ENCODE peak calls at places on chromosome 14, in nine cellular contexts. N is tibial artery; Z is neural progenitor cell; O is stomach; Y is effector memory CD4-positive, alpha-beta T cell; E is spleen; V is heart right ventricle; H is transverse colon; R is brain microvascular endothelial cell. T is an unnamed sample.

GRCh38 chr14:35197015-35197414 is 74.7 kb downstream of the PRORP start:
- DNase-seq in V (no peak), Y (no peak), E (no peak), R (peak; percentile 71), O (no peak), N (no peak), Z (no peak), H (no peak), T (no peak)

GRCh38 chr14:96239759-96240158 is 16.3 kb upstream of the BDKRB1 start:
- DNase-seq in R (no peak), H (peak; percentile 73), N (no peak), V (no peak), Z (no peak), E (no peak), Y (no peak), O (no peak), T (no peak)

GRCh38 chr14:49497725-49498348 is 88.3 kb downstream of the RPS29 start:
- DNase-seq in Y (peak; percentile 1), Z (peak; percentile 81), R (peak; percentile 65), O (no peak), N (no peak), V (peak; percentile 7), H (no peak), E (no peak), T (peak; percentile 46)

GRCh38 chr14:73696466-73697390 is 17.5 kb downstream of the PNMA1 start:
- DNase-seq in V (no peak), Y (no peak), R (peak; percentile 46), N (no peak), E (no peak), H (no peak), Z (no peak), O (no peak), T (no peak)

GRCh38 chr14:104150201-104151027 is 12.0 kb downstream of the KIF26A start:
- DNase-seq in V (peak; percentile 51), Y (no peak), R (peak; percentile 48), N (no peak), Z (peak; percentile 89), E (no peak), H (no peak), O (no peak), T (no peak)

GRCh38 chr14:81400202-81400678 is at the start of gene STON2:
- DNase-seq in N (peak; percentile 38), E (no peak), H (peak; percentile 69), V (peak; percentile 19), R (peak; percentile 9), O (no peak), Y (no peak), Z (no peak), T (no peak)

GRCh38 chr14:25003537-25003936 is 46.4 kb downstream of the STXBP6 start:
- DNase-seq in V (peak; percentile 23), R (peak; percentile 4), H (no peak), E (no peak), N (no peak), Z (no peak), O (no peak), Y (no peak), T (no peak)

GRCh38 chr14:90091393-90091792 is 29.6 kb downstream of the KCNK13 start:
- DNase-seq in V (no peak), N (no peak), Z (no peak), H (no peak), E (no peak), O (no peak), R (peak; percentile 62), Y (no peak), T (no peak)

GRCh38 chr14:96592591-96593388 is 90.6 kb downstream of the PAPOLA start:
- DNase-seq in V (no peak), R (no peak), Y (peak; percentile 59), Z (no peak), O (peak; percentile 50), H (peak; percentile 50), E (peak; percentile 84), N (no peak), T (peak; percentile 95)

DNA sequence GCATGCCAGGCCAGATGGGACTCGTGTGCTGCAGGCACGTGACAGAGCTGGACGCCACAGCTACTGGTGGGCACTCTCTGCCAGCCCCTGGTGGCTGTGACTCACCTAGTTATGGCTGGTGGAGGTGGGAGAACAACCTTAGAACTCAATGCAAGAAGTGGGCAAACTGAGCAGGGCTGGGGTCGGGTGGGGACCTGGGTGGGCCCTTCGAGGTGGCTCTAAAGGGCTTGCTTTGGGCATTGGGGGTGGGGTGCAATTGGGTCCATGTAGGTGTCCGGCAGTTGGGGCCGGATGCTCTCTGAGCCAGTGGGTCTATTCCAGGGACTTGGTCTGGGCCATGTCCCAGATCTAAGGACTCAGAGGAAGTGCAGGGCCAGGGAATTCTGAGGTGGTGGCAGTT is 5.1 kb upstream of the SERPINA12 start:
- DNase-seq in Y (no peak), R (no peak), Z (no peak), H (no peak), E (no peak), O (no peak), V (no peak), N (no peak), T (no peak)
- H3K4me3 ChIP-seq in Y (no peak overlapping the region), R (no peak overlapping the region), Z (no peak overlapping the region), H (no peak overlapping the region), E (no peak overlapping the region), O (no peak overlapping the region), V (no peak overlapping the region), N (no peak overlapping the region), T (no peak overlapping the region)

DNA sequence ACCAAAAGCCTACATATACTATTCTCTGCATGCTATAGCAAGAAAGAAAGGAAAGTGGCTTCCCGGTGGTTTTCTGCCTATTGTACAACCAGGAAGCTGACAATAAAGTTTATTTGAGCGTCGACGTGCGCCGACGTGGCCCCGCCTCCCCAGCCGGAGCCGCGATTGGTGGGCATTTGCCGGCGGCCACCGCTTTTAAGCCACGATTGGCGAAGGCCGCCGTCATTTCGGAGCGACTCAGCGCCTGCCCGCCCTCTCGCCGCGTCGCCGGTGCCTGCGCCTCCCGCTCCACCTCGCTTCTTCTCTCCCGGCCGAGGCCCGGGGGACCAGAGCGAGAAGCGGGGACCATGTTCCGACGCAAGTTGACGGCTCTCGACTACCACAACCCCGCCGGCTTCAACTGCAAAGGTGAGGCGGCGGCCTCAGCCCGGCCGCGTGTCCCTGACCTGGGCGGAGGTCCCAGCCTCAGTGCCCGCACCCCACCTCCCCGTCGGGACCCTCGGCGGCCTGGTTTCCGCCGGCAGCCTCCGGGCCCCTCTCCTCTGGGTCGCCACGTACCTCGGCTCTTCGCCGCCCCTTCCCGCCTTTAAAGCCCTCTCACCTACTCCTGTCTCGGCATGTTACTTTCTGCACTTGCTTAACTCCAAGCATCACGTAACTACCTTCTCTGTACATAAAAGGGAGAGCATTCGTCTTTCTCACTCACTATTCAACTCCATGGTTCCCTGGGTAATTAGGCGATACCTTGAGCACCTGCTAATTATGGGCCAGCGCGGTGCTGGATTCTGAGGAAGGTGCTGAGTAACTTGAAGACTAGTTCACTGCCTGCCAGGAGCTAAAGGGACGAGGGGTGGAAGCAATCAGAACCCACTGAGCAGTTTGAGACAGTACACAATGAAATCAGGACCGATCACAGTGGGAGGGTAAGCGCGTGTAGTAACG is at the start of gene RTRAF:
- DNase-seq in E (peak; percentile 99), Y (peak; percentile 86), V (peak; percentile 95), Z (peak; percentile 94), N (peak; percentile 87), H (peak; percentile 96), R (peak; percentile 87), O (peak; percentile 95), T (peak; percentile 92)
- H3K36me3 ChIP-seq in E (peaks cover 25% of the 10 kb centered on the region), Y (peaks cover 26% of the 10 kb centered on the region), V (no peaks in the 10 kb centered on the region), Z (peaks cover 25% of the 10 kb centered on the region), N (peaks cover 31% of the 10 kb centered on the region), H (peaks cover 22% of the 10 kb centered on the region), R (peaks cover 25% of the 10 kb centered on the region), O (peaks cover 27% of the 10 kb centered on the region), T (peaks cover 12% of the 10 kb centered on the region)

GRCh38 chr14:56154321-56154720 is 36.1 kb downstream of the PELI2 start:
- DNase-seq in O (no peak), E (no peak), H (no peak), Y (no peak), R (no peak), V (no peak), N (no peak), Z (no peak), T (no peak)
- H3K27me3 ChIP-seq in O (no peaks in the 10 kb centered on the region), E (no peaks in the 10 kb centered on the region), H (no peaks in the 10 kb centered on the region), Y (no peaks in the 10 kb centered on the region), R (no peaks in the 10 kb centered on the region), V (no peaks in the 10 kb centered on the region), N (no peaks in the 10 kb centered on the region), Z (no peaks in the 10 kb centered on the region), T (no peaks in the 10 kb centered on the region)

DNA sequence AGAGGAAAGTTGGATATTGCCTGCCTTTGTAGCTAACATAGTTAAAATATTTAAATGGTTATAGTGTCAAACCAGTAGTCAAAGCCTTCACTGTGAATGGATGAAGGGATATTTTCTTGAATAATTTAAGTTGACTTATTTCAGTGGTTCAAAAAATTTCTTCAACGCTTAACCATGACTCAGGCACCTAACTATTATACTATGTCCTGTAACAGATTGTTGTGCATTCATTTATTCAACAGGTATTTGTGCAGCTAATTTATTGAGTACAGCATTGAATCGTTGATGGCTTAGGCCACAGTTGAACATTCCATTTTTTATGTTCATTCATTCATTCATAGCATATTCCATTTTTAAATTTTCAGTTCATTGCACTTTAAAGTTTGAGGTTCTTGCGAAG is 9.2 kb downstream of the HIF1A start:
- DNase-seq in E (no peak), Y (no peak), O (no peak), V (no peak), R (no peak), N (no peak), H (no peak), Z (no peak), T (no peak)
- H3K4me3 ChIP-seq in E (no peak overlapping the region), Y (no peak overlapping the region), O (no peak overlapping the region), V (no peak overlapping the region), R (peak overlapping the region; percentile 77), N (no peak overlapping the region), H (no peak overlapping the region), Z (no peak overlapping the region), T (no peak overlapping the region)

T was measured in H7.